ENCODE peak calls at places on chromosomes 13 and 19, in six cellular contexts. X is progenitor cell of endocrine pancreas, Q is choroid plexus epithelial cell, I is kidney glomerular epithelial cell, P is left cardiac atrium, D is mesenchymal stem cell. F is an unnamed sample.

GRCh38 chr13:111505175-111505777 is 184.8 kb downstream of the TEX29 start:
- DNase-seq in X (no peak), D (no peak), Q (no peak), P (no peak), I (no peak), F (peak)

GRCh38 chr13:41040584-41041334 is 20.6 kb upstream of the WBP4 start:
- DNase-seq in P (no peak), I (no peak), X (no peak), Q (no peak), D (peak), F (no peak)

GRCh38 chr19:34793562-34793961 is 20.5 kb upstream of the ZNF599 start:
- DNase-seq in Q (peak), I (no peak), D (no peak), P (no peak), X (no peak), F (no peak)

GRCh38 chr19:17779281-17779930 is 15.5 kb upstream of the B3GNT3 start:
- DNase-seq in Q (peak), P (peak), I (no peak), D (peak), X (no peak), F (no peak)

GRCh38 chr19:49071860-49072547 is 495 bp downstream of the KCNA7 start:
- DNase-seq in D (no peak), I (no peak), Q (no peak), P (peak), X (no peak), F (peak)

GRCh38 chr19:52369463-52370340 is at the start of gene ZNF880:
- DNase-seq in P (peak), D (peak), X (no peak), Q (peak), I (peak), F (peak)

GRCh38 chr13:46759861-46760260 is 37.1 kb downstream of the ESD start:
- DNase-seq in Q (peak), I (no peak), D (no peak), X (no peak), P (no peak), F (no peak)

GRCh38 chr13:29698106-29698505 is 102.6 kb upstream of the SLC7A1 start:
- DNase-seq in X (no peak), D (no peak), I (no peak), P (no peak), Q (no peak), F (no peak)

GRCh38 chr19:50046649-50047503 is 21.1 kb downstream of the ZNF473 start:
- DNase-seq in Q (peak), X (no peak), I (peak), P (peak), D (no peak), F (peak)

GRCh38 chr19:31354919-31355318 is 5.7 kb upstream of the TSHZ3 start:
- DNase-seq in Q (no peak), I (no peak), P (no peak), X (no peak), D (no peak), F (peak)

GRCh38 chr19:15453906-15454305 is 4.2 kb upstream of the WIZ start:
- DNase-seq in P (no peak), Q (no peak), D (no peak), X (no peak), I (no peak), F (no peak)

GRCh38 chr19:35742121-35742724 is at the start of gene IGFLR1:
- DNase-seq in X (no peak), P (no peak), I (no peak), Q (no peak), D (no peak), F (no peak)

GRCh38 chr19:14556662-14557188 is 15.1 kb downstream of the NDUFB7 start:
- DNase-seq in Q (peak), X (peak), P (peak), D (peak), I (peak), F (peak)

GRCh38 chr13:100957741-100958140 is 283.1 kb upstream of the TMTC4 start:
- DNase-seq in D (no peak), I (no peak), Q (no peak), X (no peak), P (no peak), F (no peak)

GRCh38 chr19:35229601-35230000 is 1.1 kb upstream of the FAM187B start:
- DNase-seq in D (no peak), I (no peak), P (no peak), X (no peak), Q (no peak), F (no peak)

GRCh38 chr19:46678110-46678732 is 17.2 kb upstream of the DACT3 start:
- DNase-seq in D (no peak), P (peak), I (no peak), X (no peak), Q (no peak), F (no peak)

GRCh38 chr13:20945952-20946383 is 43.4 kb upstream of the XPO4 start:
- DNase-seq in D (peak), Q (peak), X (no peak), P (peak), I (no peak), F (peak)

GRCh38 chr19:52992109-52993004 is 21.4 kb upstream of the ERVV-1 start:
- DNase-seq in Q (peak), X (peak), P (peak), D (peak), I (no peak), F (peak)

GRCh38 chr13:73835138-73835721 is 299.0 kb downstream of the KLF12 start:
- DNase-seq in D (peak), P (no peak), Q (peak), X (no peak), I (peak), F (peak)

GRCh38 chr13:77860621-77861020 is 58.0 kb downstream of the EDNRB start:
- DNase-seq in Q (peak), I (peak), X (no peak), P (no peak), D (peak), F (no peak)

GRCh38 chr19:6519289-6519688 is 11.5 kb upstream of the TNFSF9 start:
- DNase-seq in Q (peak), X (no peak), D (no peak), P (no peak), I (peak), F (no peak)

GRCh38 chr13:111941845-111942447 is 125.0 kb upstream of the SOX1 start:
- DNase-seq in X (no peak), P (no peak), Q (no peak), I (no peak), D (no peak), F (no peak)

GRCh38 chr19:34676697-34677385 is at the start of gene SCGB2B2:
- DNase-seq in I (peak), Q (no peak), D (no peak), P (peak), X (no peak), F (peak)

GRCh38 chr19:28884786-28885476 is 328.0 kb downstream of the UQCRFS1 start:
- DNase-seq in I (no peak), P (no peak), X (no peak), Q (no peak), D (no peak), F (no peak)

GRCh38 chr19:47479701-47480503 is 4.1 kb downstream of the KPTN start:
- DNase-seq in I (no peak), X (no peak), Q (peak), D (peak), P (no peak), F (no peak)

GRCh38 chr19:15292847-15293582 is 39.3 kb downstream of the BRD4 start:
- DNase-seq in X (no peak), I (no peak), D (no peak), Q (no peak), P (no peak), F (no peak)

GRCh38 chr19:10424011-10424637 is 3.8 kb downstream of the PDE4A start:
- DNase-seq in P (peak), X (peak), D (peak), I (peak), Q (peak), F (peak)

GRCh38 chr13:112725346-112726017 is 35.6 kb downstream of the ATP11A start:
- DNase-seq in D (no peak), I (no peak), P (no peak), X (no peak), Q (no peak), F (no peak)

F was measured in retina.